ENCODE peak calls at places on chromosome 16, in five cellular contexts. One of them, this sample, is unnamed.
A peak's percentile ranks its signal among the peaks of the same experiment; 100 is the strongest.

GRCh38 chr16:296806-297510 is 14.0 kb downstream of the PDIA2 start:
- DNase-seq in body of pancreas: no peak
- DNase-seq in activated B cell treated with CpG ODN at 0.5 μM for 24 hours: no peak
- DNase-seq in nephron progenitor cell: no peak
- DNase-seq in heart right ventricle: no peak
- DNase-seq in this sample: no peak

GRCh38 chr16:81945665-81946064 is 65.6 kb downstream of the SDR42E1 start:
- DNase-seq in body of pancreas: no peak
- DNase-seq in activated B cell treated with CpG ODN at 0.5 μM for 24 hours: no peak
- DNase-seq in nephron progenitor cell: no peak
- DNase-seq in heart right ventricle: no peak
- DNase-seq in this sample: no peak

GRCh38 chr16:51845586-51845985 is 694.5 kb upstream of the SALL1 start:
- DNase-seq in body of pancreas: no peak
- DNase-seq in activated B cell treated with CpG ODN at 0.5 μM for 24 hours: no peak
- DNase-seq in nephron progenitor cell: peak; percentile 49
- DNase-seq in heart right ventricle: no peak
- DNase-seq in this sample: no peak

GRCh38 chr16:16118337-16118736 is 105.0 kb downstream of the ABCC6 start:
- DNase-seq in body of pancreas: no peak
- DNase-seq in activated B cell treated with CpG ODN at 0.5 μM for 24 hours: no peak
- DNase-seq in nephron progenitor cell: no peak
- DNase-seq in heart right ventricle: no peak
- DNase-seq in this sample: no peak

GRCh38 chr16:1413684-1414531 is 596 bp downstream of the UNKL start:
- DNase-seq in body of pancreas: peak; percentile 52
- DNase-seq in activated B cell treated with CpG ODN at 0.5 μM for 24 hours: peak; percentile 61
- DNase-seq in nephron progenitor cell: peak; percentile 75
- DNase-seq in heart right ventricle: peak; percentile 69
- DNase-seq in this sample: peak; percentile 72

GRCh38 chr16:15586716-15587115 is 56.2 kb downstream of the MARF1 start:
- DNase-seq in body of pancreas: no peak
- DNase-seq in activated B cell treated with CpG ODN at 0.5 μM for 24 hours: no peak
- DNase-seq in nephron progenitor cell: no peak
- DNase-seq in heart right ventricle: no peak
- DNase-seq in this sample: no peak

GRCh38 chr16:20291807-20292206 is 35.5 kb downstream of the GP2 start:
- DNase-seq in body of pancreas: no peak
- DNase-seq in activated B cell treated with CpG ODN at 0.5 μM for 24 hours: no peak
- DNase-seq in nephron progenitor cell: no peak
- DNase-seq in heart right ventricle: no peak
- DNase-seq in this sample: no peak

GRCh38 chr16:79316004-79316458 is 284.5 kb downstream of the MAF start:
- DNase-seq in body of pancreas: no peak
- DNase-seq in activated B cell treated with CpG ODN at 0.5 μM for 24 hours: no peak
- DNase-seq in nephron progenitor cell: no peak
- DNase-seq in heart right ventricle: no peak
- DNase-seq in this sample: no peak

GRCh38 chr16:30010817-30011504 is at the start of gene DOC2A:
- DNase-seq in body of pancreas: no peak
- DNase-seq in activated B cell treated with CpG ODN at 0.5 μM for 24 hours: no peak
- DNase-seq in nephron progenitor cell: peak; percentile 72
- DNase-seq in heart right ventricle: no peak
- DNase-seq in this sample: peak; percentile 18

GRCh38 chr16:53346-54236 is at the start of the genes POLR3K and SNRNP25:
- DNase-seq in body of pancreas: peak; percentile 100
- DNase-seq in activated B cell treated with CpG ODN at 0.5 μM for 24 hours: peak; percentile 88
- DNase-seq in nephron progenitor cell: peak; percentile 97
- DNase-seq in heart right ventricle: peak; percentile 99
- DNase-seq in this sample: peak; percentile 98

GRCh38 chr16:27863377-27863776 is 200.1 kb downstream of the GSG1L start:
- DNase-seq in body of pancreas: no peak
- DNase-seq in activated B cell treated with CpG ODN at 0.5 μM for 24 hours: no peak
- DNase-seq in nephron progenitor cell: no peak
- DNase-seq in heart right ventricle: no peak
- DNase-seq in this sample: no peak

GRCh38 chr16:76668207-76668725 is 391.1 kb downstream of the CNTNAP4 start:
- DNase-seq in body of pancreas: no peak
- DNase-seq in activated B cell treated with CpG ODN at 0.5 μM for 24 hours: no peak
- DNase-seq in nephron progenitor cell: peak; percentile 14
- DNase-seq in heart right ventricle: no peak
- DNase-seq in this sample: peak; percentile 18

DNA sequence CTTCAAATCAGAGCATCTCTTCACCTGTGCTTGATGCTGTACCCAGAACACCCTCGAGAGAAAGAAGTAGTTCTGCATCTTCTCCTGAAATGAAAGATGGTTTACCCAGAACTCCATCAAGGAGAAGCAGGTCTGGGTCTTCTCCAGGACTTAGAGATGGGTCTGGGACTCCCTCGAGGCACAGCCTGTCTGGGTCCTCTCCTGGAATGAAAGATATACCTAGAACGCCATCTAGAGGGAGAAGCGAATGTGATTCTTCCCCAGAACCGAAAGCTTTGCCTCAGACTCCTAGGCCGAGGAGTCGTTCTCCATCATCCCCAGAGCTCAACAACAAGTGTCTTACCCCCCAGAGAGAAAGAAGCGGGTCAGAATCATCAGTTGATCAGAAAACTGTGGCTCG is 12.3 kb downstream of the SRRM2 start:
- DNase-seq in body of pancreas: no peak
- DNase-seq in activated B cell treated with CpG ODN at 0.5 μM for 24 hours: no peak
- DNase-seq in nephron progenitor cell: no peak
- DNase-seq in heart right ventricle: no peak
- DNase-seq in this sample: no peak
- TF ChIP-seq CTCF in body of pancreas: no peak
- TF ChIP-seq CTCF in activated B cell treated with CpG ODN at 0.5 μM for 24 hours: no peak
- TF ChIP-seq CTCF in nephron progenitor cell: no peak
- TF ChIP-seq CTCF in heart right ventricle: no peak
- TF ChIP-seq CTCF in this sample: no peak

DNA sequence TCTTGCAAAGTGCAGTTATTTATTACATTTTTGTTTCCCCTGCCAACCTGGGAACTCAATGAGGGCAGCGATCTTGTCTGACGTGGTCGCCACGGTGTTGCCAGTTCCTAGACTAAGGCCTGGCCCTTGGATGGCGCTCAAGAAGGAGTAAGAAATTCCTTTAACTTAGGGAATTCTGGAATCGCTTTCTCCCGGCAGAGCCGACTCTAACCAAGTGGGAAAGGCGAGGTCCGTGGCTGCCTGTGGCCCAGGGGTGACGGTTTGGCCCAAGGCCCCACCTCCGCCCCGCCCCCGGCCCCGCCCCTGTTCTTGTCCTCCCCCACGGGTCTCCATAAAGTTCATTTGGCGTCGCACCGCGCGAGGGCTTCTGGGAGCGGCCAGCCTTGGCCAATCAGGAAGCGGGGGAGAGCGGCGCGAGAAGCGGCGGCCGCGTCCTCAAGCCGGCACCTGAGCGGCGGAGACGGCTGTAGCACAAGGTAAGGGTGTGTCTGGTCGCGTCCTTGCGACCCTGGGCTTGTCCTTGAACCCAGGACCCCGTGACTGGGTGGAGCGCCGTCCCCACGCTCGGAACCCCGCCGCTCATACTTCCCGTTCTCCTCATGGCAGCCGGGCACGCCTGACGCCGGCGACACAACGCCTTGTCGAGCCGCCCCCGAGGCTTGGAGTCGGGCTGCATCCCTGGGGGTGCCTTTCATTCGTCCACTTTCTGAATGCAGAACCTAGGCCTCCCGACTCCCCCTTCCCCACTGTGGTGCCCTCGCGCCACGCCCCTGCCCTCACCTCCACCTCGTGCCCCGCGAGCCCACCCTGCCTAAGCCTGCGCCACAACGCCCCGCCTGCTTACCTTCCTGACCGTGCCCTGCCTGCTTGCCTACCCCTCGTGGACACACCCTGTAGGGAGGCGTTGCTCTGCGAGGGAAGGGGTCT is at the start of gene NUP93:
- DNase-seq in body of pancreas: peak; percentile 92
- DNase-seq in activated B cell treated with CpG ODN at 0.5 μM for 24 hours: peak; percentile 79
- DNase-seq in nephron progenitor cell: peak; percentile 82
- DNase-seq in heart right ventricle: peak; percentile 93
- DNase-seq in this sample: peak; percentile 89
- TF ChIP-seq CTCF in body of pancreas: no peak
- TF ChIP-seq CTCF in activated B cell treated with CpG ODN at 0.5 μM for 24 hours: no peak
- TF ChIP-seq CTCF in nephron progenitor cell: no peak
- TF ChIP-seq CTCF in heart right ventricle: no peak
- TF ChIP-seq CTCF in this sample: no peak

GRCh38 chr16:55035956-55036355 is 105.3 kb downstream of the IRX5 start:
- DNase-seq in body of pancreas: no peak
- DNase-seq in activated B cell treated with CpG ODN at 0.5 μM for 24 hours: no peak
- DNase-seq in nephron progenitor cell: no peak
- DNase-seq in heart right ventricle: no peak
- DNase-seq in this sample: no peak

GRCh38 chr16:55037051-55037450 is 106.4 kb downstream of the IRX5 start:
- DNase-seq in body of pancreas: no peak
- DNase-seq in activated B cell treated with CpG ODN at 0.5 μM for 24 hours: no peak
- DNase-seq in nephron progenitor cell: no peak
- DNase-seq in heart right ventricle: no peak
- DNase-seq in this sample: no peak

GRCh38 chr16:55036371-55036821 is 105.7 kb downstream of the IRX5 start:
- DNase-seq in body of pancreas: no peak
- DNase-seq in activated B cell treated with CpG ODN at 0.5 μM for 24 hours: no peak
- DNase-seq in nephron progenitor cell: no peak
- DNase-seq in heart right ventricle: no peak
- DNase-seq in this sample: no peak

GRCh38 chr16:55033225-55034156 is 102.8 kb downstream of the IRX5 start:
- DNase-seq in body of pancreas: no peak
- DNase-seq in activated B cell treated with CpG ODN at 0.5 μM for 24 hours: no peak
- DNase-seq in nephron progenitor cell: no peak
- DNase-seq in heart right ventricle: no peak
- DNase-seq in this sample: no peak

GRCh38 chr16:55035037-55035436 is 104.4 kb downstream of the IRX5 start:
- DNase-seq in body of pancreas: peak; percentile 63
- DNase-seq in activated B cell treated with CpG ODN at 0.5 μM for 24 hours: no peak
- DNase-seq in nephron progenitor cell: peak; percentile 76
- DNase-seq in heart right ventricle: peak; percentile 37
- DNase-seq in this sample: peak; percentile 71
- TF ChIP-seq CTCF in body of pancreas: peak; percentile 47
- TF ChIP-seq CTCF in activated B cell treated with CpG ODN at 0.5 μM for 24 hours: no peak
- TF ChIP-seq CTCF in nephron progenitor cell: peak; percentile 58
- TF ChIP-seq CTCF in heart right ventricle: peak; percentile 49
- TF ChIP-seq CTCF in this sample: peak; percentile 64

GRCh38 chr16:85908889-85909584 is 10.1 kb downstream of the IRF8 start:
- DNase-seq in body of pancreas: no peak
- DNase-seq in activated B cell treated with CpG ODN at 0.5 μM for 24 hours: peak; percentile 14
- DNase-seq in nephron progenitor cell: no peak
- DNase-seq in heart right ventricle: no peak
- DNase-seq in this sample: no peak

GRCh38 chr16:85912271-85912974 is 13.5 kb downstream of the IRF8 start:
- DNase-seq in body of pancreas: no peak
- DNase-seq in activated B cell treated with CpG ODN at 0.5 μM for 24 hours: no peak
- DNase-seq in nephron progenitor cell: no peak
- DNase-seq in heart right ventricle: no peak
- DNase-seq in this sample: no peak

GRCh38 chr16:85911531-85911930 is 12.6 kb downstream of the IRF8 start:
- DNase-seq in body of pancreas: no peak
- DNase-seq in activated B cell treated with CpG ODN at 0.5 μM for 24 hours: no peak
- DNase-seq in nephron progenitor cell: no peak
- DNase-seq in heart right ventricle: no peak
- DNase-seq in this sample: no peak

GRCh38 chr16:85910073-85910853 is 11.3 kb downstream of the IRF8 start:
- DNase-seq in body of pancreas: no peak
- DNase-seq in activated B cell treated with CpG ODN at 0.5 μM for 24 hours: peak; percentile 27
- DNase-seq in nephron progenitor cell: no peak
- DNase-seq in heart right ventricle: no peak
- DNase-seq in this sample: no peak

DNA sequence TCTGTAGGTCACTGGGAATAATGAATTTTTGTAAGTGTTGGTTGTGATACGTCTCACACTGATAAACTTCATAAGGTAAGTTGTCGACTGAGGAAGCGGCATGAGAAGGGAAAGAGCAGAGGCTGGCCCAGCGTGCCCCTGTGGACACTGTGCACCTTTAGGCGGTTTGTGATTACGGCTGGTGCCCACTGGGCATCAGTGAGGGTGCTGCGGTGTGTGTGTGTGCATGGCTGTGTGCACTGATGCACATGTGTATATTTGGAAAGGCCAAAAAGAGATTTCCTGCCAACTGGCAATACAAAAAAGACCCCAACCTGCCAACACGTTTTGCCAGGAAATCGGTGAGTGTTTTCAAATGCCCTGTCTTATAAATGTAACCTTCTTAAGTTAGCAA is 11.9 kb downstream of the IRF8 start:
- DNase-seq in body of pancreas: no peak
- DNase-seq in activated B cell treated with CpG ODN at 0.5 μM for 24 hours: no peak
- DNase-seq in nephron progenitor cell: no peak
- DNase-seq in heart right ventricle: no peak
- DNase-seq in this sample: no peak
- TF ChIP-seq CTCF in body of pancreas: no peak
- TF ChIP-seq CTCF in activated B cell treated with CpG ODN at 0.5 μM for 24 hours: no peak
- TF ChIP-seq CTCF in nephron progenitor cell: no peak
- TF ChIP-seq CTCF in heart right ventricle: no peak
- TF ChIP-seq CTCF in this sample: no peak

GRCh38 chr16:7513429-7513828 is 180.8 kb downstream of the RBFOX1 start:
- DNase-seq in body of pancreas: no peak
- DNase-seq in activated B cell treated with CpG ODN at 0.5 μM for 24 hours: no peak
- DNase-seq in nephron progenitor cell: no peak
- DNase-seq in heart right ventricle: no peak
- DNase-seq in this sample: no peak
- TF ChIP-seq CTCF in body of pancreas: peak; percentile 15
- TF ChIP-seq CTCF in activated B cell treated with CpG ODN at 0.5 μM for 24 hours: no peak
- TF ChIP-seq CTCF in nephron progenitor cell: peak; percentile 18
- TF ChIP-seq CTCF in heart right ventricle: no peak
- TF ChIP-seq CTCF in this sample: peak; percentile 27

GRCh38 chr16:89261691-89262563 is 44.4 kb downstream of the ZNF778 start:
- DNase-seq in body of pancreas: no peak
- DNase-seq in activated B cell treated with CpG ODN at 0.5 μM for 24 hours: no peak
- DNase-seq in nephron progenitor cell: no peak
- DNase-seq in heart right ventricle: no peak
- DNase-seq in this sample: no peak

GRCh38 chr16:89257757-89258465 is 40.4 kb downstream of the ZNF778 start:
- DNase-seq in body of pancreas: no peak
- DNase-seq in activated B cell treated with CpG ODN at 0.5 μM for 24 hours: no peak
- DNase-seq in nephron progenitor cell: no peak
- DNase-seq in heart right ventricle: no peak
- DNase-seq in this sample: no peak

GRCh38 chr16:89256651-89257254 is 39.2 kb downstream of the ZNF778 start:
- DNase-seq in body of pancreas: no peak
- DNase-seq in activated B cell treated with CpG ODN at 0.5 μM for 24 hours: peak; percentile 34
- DNase-seq in nephron progenitor cell: no peak
- DNase-seq in heart right ventricle: no peak
- DNase-seq in this sample: peak; percentile 29

GRCh38 chr16:89253548-89254287 is 36.2 kb downstream of the ZNF778 start:
- DNase-seq in body of pancreas: no peak
- DNase-seq in activated B cell treated with CpG ODN at 0.5 μM for 24 hours: no peak
- DNase-seq in nephron progenitor cell: no peak
- DNase-seq in heart right ventricle: no peak
- DNase-seq in this sample: no peak

GRCh38 chr16:89257281-89257731 is 39.8 kb downstream of the ZNF778 start:
- DNase-seq in body of pancreas: no peak
- DNase-seq in activated B cell treated with CpG ODN at 0.5 μM for 24 hours: no peak
- DNase-seq in nephron progenitor cell: no peak
- DNase-seq in heart right ventricle: no peak
- DNase-seq in this sample: peak; percentile 50
- TF ChIP-seq CTCF in body of pancreas: no peak
- TF ChIP-seq CTCF in activated B cell treated with CpG ODN at 0.5 μM for 24 hours: no peak
- TF ChIP-seq CTCF in nephron progenitor cell: no peak
- TF ChIP-seq CTCF in heart right ventricle: no peak
- TF ChIP-seq CTCF in this sample: no peak

This sample was measured in endothelial cell.